ENCODE peak calls at places on chromosome 1, in eight cellular contexts. J is suprapubic skin; B is left lung; U is HL-60; L is neural progenitor cell; E is kidney epithelial cell; N is CD4-positive, alpha-beta memory T cell; Q is CD8-positive, alpha-beta memory T cell. P is an unnamed sample.

GRCh38 chr1:39098569-39099250 is 72.6 kb downstream of the NDUFS5 start:
- DNase-seq in B (peak), L (peak), U (peak), E (peak), N (peak), Q (peak), J (peak), P (peak)

GRCh38 chr1:89022167-89022959 is at the start of gene GBP3:
- DNase-seq in B (no peak), L (no peak), J (no peak), U (peak), E (peak), Q (no peak), N (peak), P (no peak)

GRCh38 chr1:24266398-24266941 is 52.7 kb upstream of the GRHL3 start:
- DNase-seq in U (no peak), Q (no peak), N (no peak), B (no peak), E (peak), L (no peak), J (no peak), P (no peak)

GRCh38 chr1:2483026-2483425 is 6.9 kb downstream of the PLCH2 start:
- DNase-seq in L (no peak), E (no peak), Q (no peak), N (no peak), U (no peak), J (no peak), B (no peak), P (no peak)

GRCh38 chr1:77768006-77768405 is 8.4 kb upstream of the USP33 start:
- DNase-seq in N (no peak), U (no peak), E (no peak), L (no peak), B (no peak), Q (no peak), J (no peak), P (no peak)

GRCh38 chr1:29356663-29357062 is 120.3 kb downstream of the PTPRU start:
- DNase-seq in Q (no peak), J (no peak), L (no peak), N (no peak), E (no peak), U (no peak), B (no peak), P (no peak)

GRCh38 chr1:42206164-42206563 is 41.6 kb upstream of the GUCA2A start:
- DNase-seq in U (no peak), L (no peak), E (peak), N (no peak), Q (no peak), J (no peak), B (no peak), P (no peak)

GRCh38 chr1:247324913-247325312 is 6.8 kb downstream of the ZNF496 start:
- DNase-seq in J (no peak), Q (no peak), L (peak), N (no peak), E (no peak), U (no peak), B (no peak), P (no peak)

GRCh38 chr1:15623435-15623834 is 6.2 kb downstream of the DDI2 start:
- DNase-seq in B (no peak), Q (no peak), U (no peak), J (no peak), L (no peak), N (no peak), E (no peak), P (no peak)

GRCh38 chr1:15621975-15622374 is 4.7 kb downstream of the DDI2 start:
- DNase-seq in B (no peak), E (no peak), N (no peak), U (no peak), L (no peak), J (no peak), Q (no peak), P (no peak)

GRCh38 chr1:15624315-15624714 is 7.1 kb downstream of the DDI2 start:
- DNase-seq in N (no peak), B (no peak), U (no peak), Q (no peak), L (no peak), E (no peak), J (no peak), P (no peak)

GRCh38 chr1:15620890-15621682 is 3.8 kb downstream of the DDI2 start:
- DNase-seq in J (no peak), N (no peak), U (no peak), B (no peak), Q (no peak), E (no peak), L (no peak), P (no peak)

GRCh38 chr1:15622707-15623373 is 5.6 kb downstream of the DDI2 start:
- DNase-seq in E (no peak), N (no peak), Q (no peak), L (no peak), U (no peak), J (no peak), B (no peak), P (no peak)
- H3K4me3 ChIP-seq in E (no peak), N (no peak), Q (no peak), L (no peak), U (no peak), J (no peak), B (no peak), P (no peak)

GRCh38 chr1:118985611-118986290 is 2.4 kb downstream of the TBX15 start:
- DNase-seq in B (no peak), L (no peak), N (no peak), E (no peak), U (no peak), J (no peak), Q (no peak), P (no peak)
- H3K4me3 ChIP-seq in B (no peak), L (peak), N (no peak), E (no peak), U (no peak), J (peak), Q (no peak), P (no peak)

GRCh38 chr1:58011978-58012377 is 534.5 kb downstream of the OMA1 start:
- DNase-seq in N (no peak), U (no peak), B (no peak), E (peak), J (no peak), L (no peak), Q (no peak), P (no peak)

GRCh38 chr1:58017641-58018040 is 528.9 kb downstream of the OMA1 start:
- DNase-seq in J (no peak), N (no peak), Q (no peak), L (peak), U (no peak), B (no peak), E (no peak), P (no peak)

DNA sequence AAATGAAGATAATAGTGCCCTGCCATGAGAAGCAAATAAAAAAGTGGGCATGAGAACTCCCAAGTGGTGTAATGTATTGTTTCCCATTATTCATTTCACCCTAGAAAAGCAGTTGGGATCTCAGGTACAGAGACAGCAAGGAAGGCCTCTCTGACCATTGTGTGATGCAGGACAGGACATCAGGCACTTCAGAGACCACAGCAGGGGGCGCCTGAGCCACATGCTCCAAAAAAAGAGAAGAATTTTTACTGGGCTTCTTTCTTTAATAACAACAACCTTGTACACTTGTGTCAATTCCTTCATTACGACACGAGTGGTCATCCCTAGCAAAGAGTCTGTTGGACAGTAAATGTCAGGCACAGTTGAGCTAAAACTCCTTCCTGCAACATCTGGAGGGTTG is 533.3 kb downstream of the OMA1 start:
- DNase-seq in L (peak), U (no peak), J (no peak), E (no peak), B (no peak), N (no peak), Q (no peak), P (no peak)
- H3K4me3 ChIP-seq in L (no peak), U (no peak), J (no peak), E (no peak), B (no peak), N (no peak), Q (no peak), P (no peak)

GRCh38 chr1:206690516-206690915 is 5.8 kb downstream of the MAPKAPK2 start:
- DNase-seq in Q (no peak), J (no peak), U (no peak), B (no peak), L (no peak), E (no peak), N (no peak), P (no peak)
- H3K4me3 ChIP-seq in Q (no peak), J (no peak), U (no peak), B (no peak), L (no peak), E (no peak), N (no peak), P (no peak)